ENCODE peak calls at places on chromosomes 3 and 15, in seven cellular contexts. G, V, L, N, H, Z and Q are unnamed samples.

GRCh38 chr3:170622369-170623159 is 36.7 kb upstream of the SLC7A14 start:
- DNase-seq in N (no peak), L (peak; percentile 47), G (peak; percentile 71), V (peak; percentile 59), Z (peak; percentile 4), H (no peak), Q (no peak)

GRCh38 chr3:177123820-177124219 is 73.5 kb downstream of the TBL1XR1 start:
- DNase-seq in G (no peak), N (no peak), L (no peak), V (no peak), Z (no peak), H (no peak), Q (no peak)

GRCh38 chr3:11246663-11246970 is 25.6 kb upstream of the ATG7 start:
- DNase-seq in Z (no peak), H (no peak), V (no peak), G (no peak), N (peak; percentile 45), L (no peak), Q (no peak)

GRCh38 chr3:66037330-66037985 is 1.3 kb downstream of the MAGI1 start:
- DNase-seq in H (peak; percentile 76), Z (peak; percentile 42), N (peak; percentile 72), L (peak; percentile 56), G (peak; percentile 62), V (peak; percentile 65), Q (peak; percentile 53)

GRCh38 chr15:77981281-77982126 is 96.0 kb downstream of the TBC1D2B start:
- DNase-seq in L (no peak), H (no peak), G (no peak), N (no peak), Z (no peak), V (no peak), Q (no peak)

GRCh38 chr15:80942746-80943565 is 46.7 kb downstream of the MESD start:
- DNase-seq in V (peak; percentile 51), L (no peak), H (no peak), G (no peak), Z (peak; percentile 58), N (peak; percentile 58), Q (no peak)

GRCh38 chr3:108125550-108126071 is 34.8 kb upstream of the CD47 start:
- DNase-seq in V (no peak), N (peak; percentile 67), G (no peak), L (no peak), Z (no peak), H (no peak), Q (peak; percentile 99)

GRCh38 chr15:94066811-94067210 is 164.6 kb upstream of the MCTP2 start:
- DNase-seq in Z (no peak), N (no peak), G (no peak), V (no peak), H (no peak), L (no peak), Q (no peak)

GRCh38 chr15:88032787-88033186 is 223.8 kb downstream of the NTRK3 start:
- DNase-seq in N (no peak), V (no peak), L (no peak), H (no peak), G (no peak), Z (no peak), Q (no peak)

GRCh38 chr3:78857494-78858111 is 910.2 kb downstream of the ROBO1 start:
- DNase-seq in N (no peak), G (peak; percentile 50), Z (no peak), V (no peak), H (no peak), L (no peak), Q (no peak)

GRCh38 chr15:38201714-38202113 is 50.9 kb upstream of the SPRED1 start:
- DNase-seq in L (no peak), Z (no peak), H (no peak), N (no peak), V (no peak), G (peak; percentile 74), Q (no peak)

GRCh38 chr15:96544162-96544756 is 213.8 kb downstream of the NR2F2 start:
- DNase-seq in Z (no peak), G (no peak), V (no peak), N (no peak), H (no peak), L (no peak), Q (no peak)

GRCh38 chr15:92625297-92625980 is 30.1 kb downstream of the FAM174B start:
- DNase-seq in H (no peak), Z (no peak), G (peak; percentile 67), N (no peak), V (no peak), L (no peak), Q (no peak)

GRCh38 chr15:64197425-64197824 is 34.6 kb upstream of the PPIB start:
- DNase-seq in V (no peak), N (no peak), H (no peak), L (no peak), G (peak; percentile 83), Z (no peak), Q (no peak)

GRCh38 chr15:69478259-69478687 is 25.7 kb downstream of the RPLP1 start:
- DNase-seq in L (peak; percentile 40), V (peak; percentile 21), Z (peak; percentile 29), N (peak; percentile 62), G (peak; percentile 67), H (peak; percentile 86), Q (peak; percentile 77)

GRCh38 chr15:48796930-48797329 is 13.9 kb downstream of the CEP152 start:
- DNase-seq in H (no peak), Z (no peak), N (no peak), V (no peak), G (no peak), L (no peak), Q (no peak)

GRCh38 chr3:184739594-184740505 is 28.0 kb upstream of the MAGEF1 start:
- DNase-seq in N (no peak), H (no peak), G (no peak), Z (no peak), V (no peak), L (no peak), Q (no peak)

GRCh38 chr3:70726966-70727365 is 414.5 kb upstream of the MDFIC2 start:
- DNase-seq in H (no peak), G (no peak), L (no peak), N (no peak), V (no peak), Z (no peak), Q (no peak)

GRCh38 chr3:14716593-14716992 is 41.7 kb downstream of the C3orf20 start:
- DNase-seq in L (no peak), N (no peak), Z (no peak), G (no peak), H (no peak), V (no peak), Q (no peak)

GRCh38 chr3:69082805-69083204 is 1.9 kb upstream of the ARL6IP5 start:
- DNase-seq in H (no peak), L (peak; percentile 6), G (peak; percentile 82), N (no peak), V (no peak), Z (no peak), Q (peak; percentile 73)

GRCh38 chr15:69408841-69409240 is 5.3 kb upstream of the KIF23 start:
- DNase-seq in V (no peak), L (no peak), N (no peak), H (no peak), Z (no peak), G (no peak), Q (no peak)

GRCh38 chr15:52103217-52104207 is 9.1 kb downstream of the BCL2L10 start:
- DNase-seq in L (no peak), N (peak; percentile 72), V (no peak), G (peak; percentile 93), H (no peak), Z (peak; percentile 60), Q (no peak)

GRCh38 chr3:150216041-150216811 is 191.9 kb upstream of the TSC22D2 start:
- DNase-seq in N (peak; percentile 84), G (peak; percentile 82), Z (no peak), V (peak; percentile 70), L (peak; percentile 22), H (no peak), Q (peak; percentile 12)

GRCh38 chr3:38477057-38477820 is 18.9 kb upstream of the EXOG start:
- DNase-seq in G (no peak), H (no peak), Z (no peak), V (no peak), L (no peak), N (no peak), Q (no peak)

GRCh38 chr15:52337198-52337853 is 41.7 kb upstream of the MYO5C start:
- DNase-seq in L (no peak), V (no peak), G (peak; percentile 44), Z (no peak), N (no peak), H (no peak), Q (no peak)

GRCh38 chr3:48128779-48129178 is 59.4 kb downstream of the CDC25A start:
- DNase-seq in Z (no peak), L (no peak), G (no peak), N (no peak), V (no peak), H (no peak), Q (no peak)

GRCh38 chr3:77414881-77415280 is 375.0 kb downstream of the ROBO2 start:
- DNase-seq in Z (no peak), L (no peak), G (no peak), N (no peak), V (no peak), H (no peak), Q (no peak)

GRCh38 chr3:177429066-177429465 is 231.8 kb upstream of the TBL1XR1 start:
- DNase-seq in G (no peak), L (no peak), H (no peak), V (no peak), Z (no peak), N (no peak), Q (no peak)

GRCh38 chr3:169699536-169700050 is 36.1 kb upstream of the MECOM start:
- DNase-seq in L (no peak), N (peak; percentile 81), V (peak; percentile 69), H (no peak), G (peak; percentile 91), Z (no peak), Q (no peak)

GRCh38 chr15:50810128-50810527 is 44.6 kb upstream of the SPPL2A start:
- DNase-seq in G (no peak), Z (no peak), H (no peak), N (no peak), V (no peak), L (no peak), Q (no peak)

GRCh38 chr3:149038322-149038721 is 47.0 kb downstream of the GYG1 start:
- DNase-seq in L (no peak), Z (no peak), N (no peak), G (no peak), V (no peak), H (no peak), Q (no peak)

GRCh38 chr3:110430146-110430545 is 641.5 kb upstream of the NECTIN3 start:
- DNase-seq in V (no peak), L (no peak), Z (no peak), H (no peak), G (peak; percentile 1), N (no peak), Q (no peak)

GRCh38 chr3:105674437-105675065 is 194.3 kb downstream of the CBLB start:
- DNase-seq in G (peak; percentile 35), N (no peak), H (no peak), V (peak; percentile 35), Z (no peak), L (no peak), Q (no peak)

GRCh38 chr3:43180027-43180426 is 74.1 kb upstream of the POMGNT2 start:
- DNase-seq in H (no peak), G (peak; percentile 89), L (no peak), V (peak; percentile 32), N (no peak), Z (no peak), Q (peak; percentile 77)

GRCh38 chr15:77852241-77853007 is 219.7 kb upstream of the LINGO1 start:
- DNase-seq in L (no peak), G (no peak), N (no peak), Z (no peak), V (no peak), H (no peak), Q (no peak)

GRCh38 chr3:100269410-100270217 is 8.8 kb downstream of the TBC1D23 start:
- DNase-seq in V (no peak), N (no peak), L (no peak), G (peak; percentile 61), Z (no peak), H (no peak), Q (no peak)

GRCh38 chr3:78754066-78754743 is 1013.6 kb downstream of the ROBO1 start:
- DNase-seq in Z (no peak), H (no peak), G (peak; percentile 67), V (no peak), N (no peak), L (peak; percentile 14), Q (no peak)